ENCODE peak calls at places on chromosomes 2 and 18, in eight cellular contexts. One of them, this sample, is unnamed.

GRCh38 chr2:112708968-112709367 is 11.9 kb upstream of the NT5DC4 start:
- DNase-seq in activated CD4-positive, alpha-beta T cell treated with anti-CD3 and anti-CD28 coated beads, Interleukin-2, amount 50 U/mL, for 4 hours: no peak
- DNase-seq in stimulated activated CD8-positive, alpha-beta memory T cell treated with anti-CD3 and anti-CD28 coated beads, Interleukin-2, amount 100 ng/mL, for 1 hour: no peak
- DNase-seq in stimulated activated CD4-positive, alpha-beta T cell treated with anti-CD3 and anti-CD28 coated beads, Interleukin-1b, Interleukin-23, amount 100 ng/mL, for 4 hours: no peak
- DNase-seq in adipocyte: no peak
- DNase-seq in HFF-Myc: no peak
- DNase-seq in activated effector memory CD4-positive, alpha-beta T cell treated with anti-CD3 and anti-CD28 coated beads, Interleukin-2, amount 50 U/mL, for 16 hours: no peak
- DNase-seq in HAP-1: no peak
- DNase-seq in this sample: peak; percentile 25

GRCh38 chr2:174681099-174681982 is 82.9 kb downstream of the CHRNA1 start:
- DNase-seq in HFF-Myc: no peak
- DNase-seq in stimulated activated CD4-positive, alpha-beta T cell treated with anti-CD3 and anti-CD28 coated beads, Interleukin-1b, Interleukin-23, amount 100 ng/mL, for 4 hours: no peak
- DNase-seq in HAP-1: peak; percentile 48
- DNase-seq in stimulated activated CD8-positive, alpha-beta memory T cell treated with anti-CD3 and anti-CD28 coated beads, Interleukin-2, amount 100 ng/mL, for 1 hour: no peak
- DNase-seq in activated effector memory CD4-positive, alpha-beta T cell treated with anti-CD3 and anti-CD28 coated beads, Interleukin-2, amount 50 U/mL, for 16 hours: no peak
- DNase-seq in adipocyte: peak; percentile 71
- DNase-seq in activated CD4-positive, alpha-beta T cell treated with anti-CD3 and anti-CD28 coated beads, Interleukin-2, amount 50 U/mL, for 4 hours: no peak
- DNase-seq in this sample: no peak

GRCh38 chr2:145631561-145631960 is 1111.6 kb upstream of the ZEB2 start:
- DNase-seq in stimulated activated CD4-positive, alpha-beta T cell treated with anti-CD3 and anti-CD28 coated beads, Interleukin-1b, Interleukin-23, amount 100 ng/mL, for 4 hours: no peak
- DNase-seq in adipocyte: peak; percentile 19
- DNase-seq in activated CD4-positive, alpha-beta T cell treated with anti-CD3 and anti-CD28 coated beads, Interleukin-2, amount 50 U/mL, for 4 hours: no peak
- DNase-seq in activated effector memory CD4-positive, alpha-beta T cell treated with anti-CD3 and anti-CD28 coated beads, Interleukin-2, amount 50 U/mL, for 16 hours: no peak
- DNase-seq in HAP-1: no peak
- DNase-seq in stimulated activated CD8-positive, alpha-beta memory T cell treated with anti-CD3 and anti-CD28 coated beads, Interleukin-2, amount 100 ng/mL, for 1 hour: no peak
- DNase-seq in HFF-Myc: no peak
- DNase-seq in this sample: no peak

GRCh38 chr2:979286-979928 is 28.8 kb downstream of the SNTG2 start:
- DNase-seq in HFF-Myc: no peak
- DNase-seq in stimulated activated CD8-positive, alpha-beta memory T cell treated with anti-CD3 and anti-CD28 coated beads, Interleukin-2, amount 100 ng/mL, for 1 hour: no peak
- DNase-seq in adipocyte: no peak
- DNase-seq in HAP-1: peak; percentile 66
- DNase-seq in activated CD4-positive, alpha-beta T cell treated with anti-CD3 and anti-CD28 coated beads, Interleukin-2, amount 50 U/mL, for 4 hours: no peak
- DNase-seq in activated effector memory CD4-positive, alpha-beta T cell treated with anti-CD3 and anti-CD28 coated beads, Interleukin-2, amount 50 U/mL, for 16 hours: no peak
- DNase-seq in stimulated activated CD4-positive, alpha-beta T cell treated with anti-CD3 and anti-CD28 coated beads, Interleukin-1b, Interleukin-23, amount 100 ng/mL, for 4 hours: no peak
- DNase-seq in this sample: no peak

GRCh38 chr2:76447294-76447693 is 736.6 kb upstream of the GCFC2 start:
- DNase-seq in stimulated activated CD8-positive, alpha-beta memory T cell treated with anti-CD3 and anti-CD28 coated beads, Interleukin-2, amount 100 ng/mL, for 1 hour: no peak
- DNase-seq in adipocyte: no peak
- DNase-seq in activated CD4-positive, alpha-beta T cell treated with anti-CD3 and anti-CD28 coated beads, Interleukin-2, amount 50 U/mL, for 4 hours: no peak
- DNase-seq in activated effector memory CD4-positive, alpha-beta T cell treated with anti-CD3 and anti-CD28 coated beads, Interleukin-2, amount 50 U/mL, for 16 hours: no peak
- DNase-seq in HFF-Myc: no peak
- DNase-seq in stimulated activated CD4-positive, alpha-beta T cell treated with anti-CD3 and anti-CD28 coated beads, Interleukin-1b, Interleukin-23, amount 100 ng/mL, for 4 hours: no peak
- DNase-seq in HAP-1: no peak
- DNase-seq in this sample: no peak

GRCh38 chr2:197278804-197279763 is 31.5 kb downstream of the ANKRD44 start:
- DNase-seq in stimulated activated CD4-positive, alpha-beta T cell treated with anti-CD3 and anti-CD28 coated beads, Interleukin-1b, Interleukin-23, amount 100 ng/mL, for 4 hours: no peak
- DNase-seq in HAP-1: no peak
- DNase-seq in adipocyte: peak; percentile 16
- DNase-seq in HFF-Myc: no peak
- DNase-seq in activated effector memory CD4-positive, alpha-beta T cell treated with anti-CD3 and anti-CD28 coated beads, Interleukin-2, amount 50 U/mL, for 16 hours: no peak
- DNase-seq in activated CD4-positive, alpha-beta T cell treated with anti-CD3 and anti-CD28 coated beads, Interleukin-2, amount 50 U/mL, for 4 hours: no peak
- DNase-seq in stimulated activated CD8-positive, alpha-beta memory T cell treated with anti-CD3 and anti-CD28 coated beads, Interleukin-2, amount 100 ng/mL, for 1 hour: no peak
- DNase-seq in this sample: no peak

GRCh38 chr18:76750269-76750668 is 72.1 kb upstream of the ZNF236 start:
- DNase-seq in activated effector memory CD4-positive, alpha-beta T cell treated with anti-CD3 and anti-CD28 coated beads, Interleukin-2, amount 50 U/mL, for 16 hours: no peak
- DNase-seq in HFF-Myc: no peak
- DNase-seq in activated CD4-positive, alpha-beta T cell treated with anti-CD3 and anti-CD28 coated beads, Interleukin-2, amount 50 U/mL, for 4 hours: no peak
- DNase-seq in adipocyte: no peak
- DNase-seq in HAP-1: no peak
- DNase-seq in stimulated activated CD8-positive, alpha-beta memory T cell treated with anti-CD3 and anti-CD28 coated beads, Interleukin-2, amount 100 ng/mL, for 1 hour: no peak
- DNase-seq in stimulated activated CD4-positive, alpha-beta T cell treated with anti-CD3 and anti-CD28 coated beads, Interleukin-1b, Interleukin-23, amount 100 ng/mL, for 4 hours: no peak
- DNase-seq in this sample: no peak

GRCh38 chr18:74662622-74663021 is 65.0 kb downstream of the ZNF407 start:
- DNase-seq in activated CD4-positive, alpha-beta T cell treated with anti-CD3 and anti-CD28 coated beads, Interleukin-2, amount 50 U/mL, for 4 hours: no peak
- DNase-seq in stimulated activated CD8-positive, alpha-beta memory T cell treated with anti-CD3 and anti-CD28 coated beads, Interleukin-2, amount 100 ng/mL, for 1 hour: no peak
- DNase-seq in adipocyte: no peak
- DNase-seq in activated effector memory CD4-positive, alpha-beta T cell treated with anti-CD3 and anti-CD28 coated beads, Interleukin-2, amount 50 U/mL, for 16 hours: no peak
- DNase-seq in HFF-Myc: no peak
- DNase-seq in HAP-1: no peak
- DNase-seq in stimulated activated CD4-positive, alpha-beta T cell treated with anti-CD3 and anti-CD28 coated beads, Interleukin-1b, Interleukin-23, amount 100 ng/mL, for 4 hours: no peak
- DNase-seq in this sample: no peak

GRCh38 chr2:210620456-210620855 is 64.1 kb downstream of the CPS1 start:
- DNase-seq in stimulated activated CD4-positive, alpha-beta T cell treated with anti-CD3 and anti-CD28 coated beads, Interleukin-1b, Interleukin-23, amount 100 ng/mL, for 4 hours: no peak
- DNase-seq in activated CD4-positive, alpha-beta T cell treated with anti-CD3 and anti-CD28 coated beads, Interleukin-2, amount 50 U/mL, for 4 hours: no peak
- DNase-seq in HAP-1: no peak
- DNase-seq in activated effector memory CD4-positive, alpha-beta T cell treated with anti-CD3 and anti-CD28 coated beads, Interleukin-2, amount 50 U/mL, for 16 hours: no peak
- DNase-seq in adipocyte: no peak
- DNase-seq in HFF-Myc: no peak
- DNase-seq in stimulated activated CD8-positive, alpha-beta memory T cell treated with anti-CD3 and anti-CD28 coated beads, Interleukin-2, amount 100 ng/mL, for 1 hour: no peak
- DNase-seq in this sample: no peak

GRCh38 chr18:35688757-35689156 is 107.2 kb downstream of the GALNT1 start:
- DNase-seq in HFF-Myc: no peak
- DNase-seq in activated effector memory CD4-positive, alpha-beta T cell treated with anti-CD3 and anti-CD28 coated beads, Interleukin-2, amount 50 U/mL, for 16 hours: no peak
- DNase-seq in HAP-1: no peak
- DNase-seq in stimulated activated CD4-positive, alpha-beta T cell treated with anti-CD3 and anti-CD28 coated beads, Interleukin-1b, Interleukin-23, amount 100 ng/mL, for 4 hours: no peak
- DNase-seq in activated CD4-positive, alpha-beta T cell treated with anti-CD3 and anti-CD28 coated beads, Interleukin-2, amount 50 U/mL, for 4 hours: no peak
- DNase-seq in adipocyte: no peak
- DNase-seq in stimulated activated CD8-positive, alpha-beta memory T cell treated with anti-CD3 and anti-CD28 coated beads, Interleukin-2, amount 100 ng/mL, for 1 hour: no peak
- DNase-seq in this sample: no peak

GRCh38 chr18:62329676-62330454 is 4.8 kb downstream of the TNFRSF11A start:
- DNase-seq in stimulated activated CD4-positive, alpha-beta T cell treated with anti-CD3 and anti-CD28 coated beads, Interleukin-1b, Interleukin-23, amount 100 ng/mL, for 4 hours: no peak
- DNase-seq in stimulated activated CD8-positive, alpha-beta memory T cell treated with anti-CD3 and anti-CD28 coated beads, Interleukin-2, amount 100 ng/mL, for 1 hour: no peak
- DNase-seq in HAP-1: no peak
- DNase-seq in HFF-Myc: no peak
- DNase-seq in activated effector memory CD4-positive, alpha-beta T cell treated with anti-CD3 and anti-CD28 coated beads, Interleukin-2, amount 50 U/mL, for 16 hours: peak; percentile 71
- DNase-seq in adipocyte: peak; percentile 29
- DNase-seq in activated CD4-positive, alpha-beta T cell treated with anti-CD3 and anti-CD28 coated beads, Interleukin-2, amount 50 U/mL, for 4 hours: peak; percentile 8
- DNase-seq in this sample: no peak

GRCh38 chr2:229153307-229153706 is 117.8 kb downstream of the PID1 start:
- DNase-seq in activated effector memory CD4-positive, alpha-beta T cell treated with anti-CD3 and anti-CD28 coated beads, Interleukin-2, amount 50 U/mL, for 16 hours: no peak
- DNase-seq in HFF-Myc: no peak
- DNase-seq in stimulated activated CD8-positive, alpha-beta memory T cell treated with anti-CD3 and anti-CD28 coated beads, Interleukin-2, amount 100 ng/mL, for 1 hour: no peak
- DNase-seq in activated CD4-positive, alpha-beta T cell treated with anti-CD3 and anti-CD28 coated beads, Interleukin-2, amount 50 U/mL, for 4 hours: no peak
- DNase-seq in stimulated activated CD4-positive, alpha-beta T cell treated with anti-CD3 and anti-CD28 coated beads, Interleukin-1b, Interleukin-23, amount 100 ng/mL, for 4 hours: no peak
- DNase-seq in HAP-1: no peak
- DNase-seq in adipocyte: no peak
- DNase-seq in this sample: no peak

GRCh38 chr2:206556357-206556949 is 85.8 kb upstream of the FAM237A start:
- DNase-seq in activated effector memory CD4-positive, alpha-beta T cell treated with anti-CD3 and anti-CD28 coated beads, Interleukin-2, amount 50 U/mL, for 16 hours: no peak
- DNase-seq in adipocyte: peak; percentile 48
- DNase-seq in stimulated activated CD4-positive, alpha-beta T cell treated with anti-CD3 and anti-CD28 coated beads, Interleukin-1b, Interleukin-23, amount 100 ng/mL, for 4 hours: no peak
- DNase-seq in HFF-Myc: peak; percentile 10
- DNase-seq in HAP-1: no peak
- DNase-seq in activated CD4-positive, alpha-beta T cell treated with anti-CD3 and anti-CD28 coated beads, Interleukin-2, amount 50 U/mL, for 4 hours: no peak
- DNase-seq in stimulated activated CD8-positive, alpha-beta memory T cell treated with anti-CD3 and anti-CD28 coated beads, Interleukin-2, amount 100 ng/mL, for 1 hour: no peak
- DNase-seq in this sample: no peak

GRCh38 chr2:222805591-222806304 is 55.1 kb upstream of the ACSL3 start:
- DNase-seq in HAP-1: no peak
- DNase-seq in stimulated activated CD4-positive, alpha-beta T cell treated with anti-CD3 and anti-CD28 coated beads, Interleukin-1b, Interleukin-23, amount 100 ng/mL, for 4 hours: no peak
- DNase-seq in activated CD4-positive, alpha-beta T cell treated with anti-CD3 and anti-CD28 coated beads, Interleukin-2, amount 50 U/mL, for 4 hours: no peak
- DNase-seq in stimulated activated CD8-positive, alpha-beta memory T cell treated with anti-CD3 and anti-CD28 coated beads, Interleukin-2, amount 100 ng/mL, for 1 hour: no peak
- DNase-seq in HFF-Myc: no peak
- DNase-seq in activated effector memory CD4-positive, alpha-beta T cell treated with anti-CD3 and anti-CD28 coated beads, Interleukin-2, amount 50 U/mL, for 16 hours: no peak
- DNase-seq in adipocyte: no peak
- DNase-seq in this sample: no peak

GRCh38 chr2:239612133-239612532 is 211.3 kb upstream of the HDAC4 start:
- DNase-seq in stimulated activated CD8-positive, alpha-beta memory T cell treated with anti-CD3 and anti-CD28 coated beads, Interleukin-2, amount 100 ng/mL, for 1 hour: no peak
- DNase-seq in HAP-1: no peak
- DNase-seq in stimulated activated CD4-positive, alpha-beta T cell treated with anti-CD3 and anti-CD28 coated beads, Interleukin-1b, Interleukin-23, amount 100 ng/mL, for 4 hours: no peak
- DNase-seq in HFF-Myc: no peak
- DNase-seq in activated CD4-positive, alpha-beta T cell treated with anti-CD3 and anti-CD28 coated beads, Interleukin-2, amount 50 U/mL, for 4 hours: no peak
- DNase-seq in adipocyte: no peak
- DNase-seq in activated effector memory CD4-positive, alpha-beta T cell treated with anti-CD3 and anti-CD28 coated beads, Interleukin-2, amount 50 U/mL, for 16 hours: peak; percentile 55
- DNase-seq in this sample: no peak

GRCh38 chr2:206968139-206969086 is 29.1 kb downstream of the CPO start:
- DNase-seq in activated CD4-positive, alpha-beta T cell treated with anti-CD3 and anti-CD28 coated beads, Interleukin-2, amount 50 U/mL, for 4 hours: no peak
- DNase-seq in adipocyte: peak; percentile 41
- DNase-seq in HAP-1: no peak
- DNase-seq in stimulated activated CD8-positive, alpha-beta memory T cell treated with anti-CD3 and anti-CD28 coated beads, Interleukin-2, amount 100 ng/mL, for 1 hour: no peak
- DNase-seq in stimulated activated CD4-positive, alpha-beta T cell treated with anti-CD3 and anti-CD28 coated beads, Interleukin-1b, Interleukin-23, amount 100 ng/mL, for 4 hours: no peak
- DNase-seq in HFF-Myc: no peak
- DNase-seq in activated effector memory CD4-positive, alpha-beta T cell treated with anti-CD3 and anti-CD28 coated beads, Interleukin-2, amount 50 U/mL, for 16 hours: no peak
- DNase-seq in this sample: no peak

GRCh38 chr2:118994172-118994700 is 52.2 kb downstream of the MARCO start:
- DNase-seq in stimulated activated CD4-positive, alpha-beta T cell treated with anti-CD3 and anti-CD28 coated beads, Interleukin-1b, Interleukin-23, amount 100 ng/mL, for 4 hours: no peak
- DNase-seq in stimulated activated CD8-positive, alpha-beta memory T cell treated with anti-CD3 and anti-CD28 coated beads, Interleukin-2, amount 100 ng/mL, for 1 hour: no peak
- DNase-seq in adipocyte: no peak
- DNase-seq in activated effector memory CD4-positive, alpha-beta T cell treated with anti-CD3 and anti-CD28 coated beads, Interleukin-2, amount 50 U/mL, for 16 hours: no peak
- DNase-seq in HFF-Myc: no peak
- DNase-seq in activated CD4-positive, alpha-beta T cell treated with anti-CD3 and anti-CD28 coated beads, Interleukin-2, amount 50 U/mL, for 4 hours: no peak
- DNase-seq in HAP-1: no peak
- DNase-seq in this sample: no peak

GRCh38 chr2:16294791-16295190 is 354.4 kb downstream of the MYCN start:
- DNase-seq in stimulated activated CD8-positive, alpha-beta memory T cell treated with anti-CD3 and anti-CD28 coated beads, Interleukin-2, amount 100 ng/mL, for 1 hour: no peak
- DNase-seq in HAP-1: no peak
- DNase-seq in activated CD4-positive, alpha-beta T cell treated with anti-CD3 and anti-CD28 coated beads, Interleukin-2, amount 50 U/mL, for 4 hours: no peak
- DNase-seq in HFF-Myc: no peak
- DNase-seq in adipocyte: no peak
- DNase-seq in stimulated activated CD4-positive, alpha-beta T cell treated with anti-CD3 and anti-CD28 coated beads, Interleukin-1b, Interleukin-23, amount 100 ng/mL, for 4 hours: no peak
- DNase-seq in activated effector memory CD4-positive, alpha-beta T cell treated with anti-CD3 and anti-CD28 coated beads, Interleukin-2, amount 50 U/mL, for 16 hours: no peak
- DNase-seq in this sample: no peak

GRCh38 chr2:171490577-171490976 is 31.7 kb upstream of the CYBRD1 start:
- DNase-seq in activated CD4-positive, alpha-beta T cell treated with anti-CD3 and anti-CD28 coated beads, Interleukin-2, amount 50 U/mL, for 4 hours: no peak
- DNase-seq in stimulated activated CD8-positive, alpha-beta memory T cell treated with anti-CD3 and anti-CD28 coated beads, Interleukin-2, amount 100 ng/mL, for 1 hour: no peak
- DNase-seq in HAP-1: no peak
- DNase-seq in adipocyte: no peak
- DNase-seq in stimulated activated CD4-positive, alpha-beta T cell treated with anti-CD3 and anti-CD28 coated beads, Interleukin-1b, Interleukin-23, amount 100 ng/mL, for 4 hours: no peak
- DNase-seq in activated effector memory CD4-positive, alpha-beta T cell treated with anti-CD3 and anti-CD28 coated beads, Interleukin-2, amount 50 U/mL, for 16 hours: no peak
- DNase-seq in HFF-Myc: no peak
- DNase-seq in this sample: no peak

GRCh38 chr2:26243643-26244478 is 571 bp downstream of the HADHA start:
- DNase-seq in stimulated activated CD8-positive, alpha-beta memory T cell treated with anti-CD3 and anti-CD28 coated beads, Interleukin-2, amount 100 ng/mL, for 1 hour: no peak
- DNase-seq in activated CD4-positive, alpha-beta T cell treated with anti-CD3 and anti-CD28 coated beads, Interleukin-2, amount 50 U/mL, for 4 hours: no peak
- DNase-seq in stimulated activated CD4-positive, alpha-beta T cell treated with anti-CD3 and anti-CD28 coated beads, Interleukin-1b, Interleukin-23, amount 100 ng/mL, for 4 hours: peak; percentile 5
- DNase-seq in adipocyte: peak; percentile 62
- DNase-seq in HAP-1: no peak
- DNase-seq in activated effector memory CD4-positive, alpha-beta T cell treated with anti-CD3 and anti-CD28 coated beads, Interleukin-2, amount 50 U/mL, for 16 hours: no peak
- DNase-seq in HFF-Myc: no peak
- DNase-seq in this sample: no peak

GRCh38 chr18:69216390-69216789 is 184.3 kb upstream of the DOK6 start:
- DNase-seq in HAP-1: no peak
- DNase-seq in activated CD4-positive, alpha-beta T cell treated with anti-CD3 and anti-CD28 coated beads, Interleukin-2, amount 50 U/mL, for 4 hours: no peak
- DNase-seq in stimulated activated CD8-positive, alpha-beta memory T cell treated with anti-CD3 and anti-CD28 coated beads, Interleukin-2, amount 100 ng/mL, for 1 hour: no peak
- DNase-seq in adipocyte: no peak
- DNase-seq in activated effector memory CD4-positive, alpha-beta T cell treated with anti-CD3 and anti-CD28 coated beads, Interleukin-2, amount 50 U/mL, for 16 hours: no peak
- DNase-seq in stimulated activated CD4-positive, alpha-beta T cell treated with anti-CD3 and anti-CD28 coated beads, Interleukin-1b, Interleukin-23, amount 100 ng/mL, for 4 hours: no peak
- DNase-seq in HFF-Myc: no peak
- DNase-seq in this sample: no peak

GRCh38 chr18:9475643-9476580 is 599 bp downstream of the RALBP1 start:
- DNase-seq in activated effector memory CD4-positive, alpha-beta T cell treated with anti-CD3 and anti-CD28 coated beads, Interleukin-2, amount 50 U/mL, for 16 hours: peak; percentile 87
- DNase-seq in HAP-1: peak; percentile 12
- DNase-seq in HFF-Myc: no peak
- DNase-seq in stimulated activated CD8-positive, alpha-beta memory T cell treated with anti-CD3 and anti-CD28 coated beads, Interleukin-2, amount 100 ng/mL, for 1 hour: peak; percentile 18
- DNase-seq in adipocyte: peak; percentile 54
- DNase-seq in stimulated activated CD4-positive, alpha-beta T cell treated with anti-CD3 and anti-CD28 coated beads, Interleukin-1b, Interleukin-23, amount 100 ng/mL, for 4 hours: peak; percentile 41
- DNase-seq in activated CD4-positive, alpha-beta T cell treated with anti-CD3 and anti-CD28 coated beads, Interleukin-2, amount 50 U/mL, for 4 hours: peak; percentile 55
- DNase-seq in this sample: peak; percentile 82

GRCh38 chr2:49619804-49620203 is 465.5 kb upstream of the FSHR start:
- DNase-seq in stimulated activated CD8-positive, alpha-beta memory T cell treated with anti-CD3 and anti-CD28 coated beads, Interleukin-2, amount 100 ng/mL, for 1 hour: no peak
- DNase-seq in activated CD4-positive, alpha-beta T cell treated with anti-CD3 and anti-CD28 coated beads, Interleukin-2, amount 50 U/mL, for 4 hours: no peak
- DNase-seq in activated effector memory CD4-positive, alpha-beta T cell treated with anti-CD3 and anti-CD28 coated beads, Interleukin-2, amount 50 U/mL, for 16 hours: no peak
- DNase-seq in adipocyte: no peak
- DNase-seq in HFF-Myc: no peak
- DNase-seq in HAP-1: peak; percentile 18
- DNase-seq in stimulated activated CD4-positive, alpha-beta T cell treated with anti-CD3 and anti-CD28 coated beads, Interleukin-1b, Interleukin-23, amount 100 ng/mL, for 4 hours: no peak
- DNase-seq in this sample: no peak

GRCh38 chr2:112834379-112835014 is 2.1 kb downstream of the IL1B start:
- DNase-seq in adipocyte: no peak
- DNase-seq in stimulated activated CD4-positive, alpha-beta T cell treated with anti-CD3 and anti-CD28 coated beads, Interleukin-1b, Interleukin-23, amount 100 ng/mL, for 4 hours: no peak
- DNase-seq in HFF-Myc: no peak
- DNase-seq in stimulated activated CD8-positive, alpha-beta memory T cell treated with anti-CD3 and anti-CD28 coated beads, Interleukin-2, amount 100 ng/mL, for 1 hour: no peak
- DNase-seq in HAP-1: peak; percentile 70
- DNase-seq in activated CD4-positive, alpha-beta T cell treated with anti-CD3 and anti-CD28 coated beads, Interleukin-2, amount 50 U/mL, for 4 hours: no peak
- DNase-seq in activated effector memory CD4-positive, alpha-beta T cell treated with anti-CD3 and anti-CD28 coated beads, Interleukin-2, amount 50 U/mL, for 16 hours: no peak
- DNase-seq in this sample: no peak

GRCh38 chr2:75200140-75200985 is 1.0 kb upstream of the TACR1 start:
- DNase-seq in adipocyte: peak; percentile 62
- DNase-seq in HFF-Myc: no peak
- DNase-seq in activated effector memory CD4-positive, alpha-beta T cell treated with anti-CD3 and anti-CD28 coated beads, Interleukin-2, amount 50 U/mL, for 16 hours: no peak
- DNase-seq in stimulated activated CD4-positive, alpha-beta T cell treated with anti-CD3 and anti-CD28 coated beads, Interleukin-1b, Interleukin-23, amount 100 ng/mL, for 4 hours: no peak
- DNase-seq in stimulated activated CD8-positive, alpha-beta memory T cell treated with anti-CD3 and anti-CD28 coated beads, Interleukin-2, amount 100 ng/mL, for 1 hour: no peak
- DNase-seq in HAP-1: peak; percentile 52
- DNase-seq in activated CD4-positive, alpha-beta T cell treated with anti-CD3 and anti-CD28 coated beads, Interleukin-2, amount 50 U/mL, for 4 hours: no peak
- DNase-seq in this sample: no peak

GRCh38 chr2:37449686-37450392 is 105.4 kb downstream of the QPCT start:
- DNase-seq in stimulated activated CD8-positive, alpha-beta memory T cell treated with anti-CD3 and anti-CD28 coated beads, Interleukin-2, amount 100 ng/mL, for 1 hour: no peak
- DNase-seq in HAP-1: peak; percentile 14
- DNase-seq in activated effector memory CD4-positive, alpha-beta T cell treated with anti-CD3 and anti-CD28 coated beads, Interleukin-2, amount 50 U/mL, for 16 hours: no peak
- DNase-seq in adipocyte: no peak
- DNase-seq in activated CD4-positive, alpha-beta T cell treated with anti-CD3 and anti-CD28 coated beads, Interleukin-2, amount 50 U/mL, for 4 hours: no peak
- DNase-seq in stimulated activated CD4-positive, alpha-beta T cell treated with anti-CD3 and anti-CD28 coated beads, Interleukin-1b, Interleukin-23, amount 100 ng/mL, for 4 hours: no peak
- DNase-seq in HFF-Myc: no peak
- DNase-seq in this sample: no peak

GRCh38 chr2:157784169-157784822 is 91.8 kb downstream of the ACVR1 start:
- DNase-seq in activated effector memory CD4-positive, alpha-beta T cell treated with anti-CD3 and anti-CD28 coated beads, Interleukin-2, amount 50 U/mL, for 16 hours: no peak
- DNase-seq in activated CD4-positive, alpha-beta T cell treated with anti-CD3 and anti-CD28 coated beads, Interleukin-2, amount 50 U/mL, for 4 hours: no peak
- DNase-seq in HAP-1: no peak
- DNase-seq in adipocyte: peak; percentile 57
- DNase-seq in stimulated activated CD8-positive, alpha-beta memory T cell treated with anti-CD3 and anti-CD28 coated beads, Interleukin-2, amount 100 ng/mL, for 1 hour: no peak
- DNase-seq in stimulated activated CD4-positive, alpha-beta T cell treated with anti-CD3 and anti-CD28 coated beads, Interleukin-1b, Interleukin-23, amount 100 ng/mL, for 4 hours: no peak
- DNase-seq in HFF-Myc: no peak
- DNase-seq in this sample: no peak

GRCh38 chr2:175180701-175181103 is 808 bp downstream of the ATP5MC3 start:
- DNase-seq in HAP-1: peak; percentile 62
- DNase-seq in stimulated activated CD8-positive, alpha-beta memory T cell treated with anti-CD3 and anti-CD28 coated beads, Interleukin-2, amount 100 ng/mL, for 1 hour: peak; percentile 24
- DNase-seq in stimulated activated CD4-positive, alpha-beta T cell treated with anti-CD3 and anti-CD28 coated beads, Interleukin-1b, Interleukin-23, amount 100 ng/mL, for 4 hours: peak; percentile 36
- DNase-seq in activated CD4-positive, alpha-beta T cell treated with anti-CD3 and anti-CD28 coated beads, Interleukin-2, amount 50 U/mL, for 4 hours: peak; percentile 56
- DNase-seq in HFF-Myc: no peak
- DNase-seq in adipocyte: peak; percentile 67
- DNase-seq in activated effector memory CD4-positive, alpha-beta T cell treated with anti-CD3 and anti-CD28 coated beads, Interleukin-2, amount 50 U/mL, for 16 hours: peak; percentile 83
- DNase-seq in this sample: peak; percentile 62

GRCh38 chr2:181810823-181811695 is 80.5 kb upstream of the ITPRID2 start:
- DNase-seq in HAP-1: no peak
- DNase-seq in adipocyte: peak; percentile 80
- DNase-seq in HFF-Myc: peak; percentile 68
- DNase-seq in stimulated activated CD8-positive, alpha-beta memory T cell treated with anti-CD3 and anti-CD28 coated beads, Interleukin-2, amount 100 ng/mL, for 1 hour: no peak
- DNase-seq in stimulated activated CD4-positive, alpha-beta T cell treated with anti-CD3 and anti-CD28 coated beads, Interleukin-1b, Interleukin-23, amount 100 ng/mL, for 4 hours: no peak
- DNase-seq in activated CD4-positive, alpha-beta T cell treated with anti-CD3 and anti-CD28 coated beads, Interleukin-2, amount 50 U/mL, for 4 hours: no peak
- DNase-seq in activated effector memory CD4-positive, alpha-beta T cell treated with anti-CD3 and anti-CD28 coated beads, Interleukin-2, amount 50 U/mL, for 16 hours: no peak
- DNase-seq in this sample: no peak